ENCODE peak calls at places on chromosomes 13 and 19, in six cellular contexts. S, B, T, L, O and V are unnamed samples.
A peak's percentile ranks its signal among the peaks of the same experiment; 100 is the strongest.

GRCh38 chr13:110712081-110712848 is 1.2 kb upstream of the ING1 start:
- DNase-seq in S (peak; percentile 91), B (peak; percentile 69), T (peak; percentile 68), L (peak; percentile 63), O (peak; percentile 93), V (peak; percentile 98)

GRCh38 chr19:35279985-35280821 is 2.1 kb upstream of the HAMP start:
- DNase-seq in S (no peak), B (no peak), T (no peak), L (no peak), O (no peak), V (peak; percentile 69)

GRCh38 chr13:83955011-83955410 is 72.7 kb upstream of the SLITRK1 start:
- DNase-seq in S (no peak), B (no peak), T (no peak), L (no peak), O (no peak), V (no peak)

GRCh38 chr13:104074326-104074725 is 1008.1 kb upstream of the SLC10A2 start:
- DNase-seq in S (no peak), B (no peak), T (no peak), L (no peak), O (no peak), V (no peak)

GRCh38 chr19:48772503-48772953 is 17.2 kb downstream of the FGF21 start:
- DNase-seq in S (no peak), B (peak; percentile 59), T (no peak), L (no peak), O (no peak), V (no peak)

GRCh38 chr13:74695021-74695800 is 561.0 kb upstream of the KLF12 start:
- DNase-seq in S (no peak), B (no peak), T (no peak), L (no peak), O (no peak), V (no peak)

GRCh38 chr19:12868540-12869112 is 12.6 kb downstream of the DNASE2 start:
- DNase-seq in S (no peak), B (no peak), T (no peak), L (no peak), O (no peak), V (no peak)

GRCh38 chr19:49210108-49210900 is 52.7 kb downstream of the TRPM4 start:
- DNase-seq in S (peak; percentile 42), B (no peak), T (no peak), L (no peak), O (peak; percentile 84), V (no peak)

GRCh38 chr13:50396001-50396400 is 380.8 kb downstream of the KCNRG start:
- DNase-seq in S (no peak), B (no peak), T (no peak), L (no peak), O (no peak), V (no peak)

GRCh38 chr19:41230067-41230857 is 11.2 kb downstream of the AXL start:
- DNase-seq in S (no peak), B (no peak), T (no peak), L (no peak), O (no peak), V (no peak)

GRCh38 chr19:46221981-46222610 is 7.4 kb upstream of the IGFL1 start:
- DNase-seq in S (no peak), B (peak; percentile 85), T (no peak), L (no peak), O (peak; percentile 71), V (no peak)

GRCh38 chr19:46224773-46225172 is 4.8 kb upstream of the IGFL1 start:
- DNase-seq in S (no peak), B (no peak), T (no peak), L (no peak), O (no peak), V (no peak)

GRCh38 chr19:46229442-46229841 is at the start of gene IGFL1:
- DNase-seq in S (no peak), B (no peak), T (no peak), L (no peak), O (no peak), V (no peak)

GRCh38 chr19:46225558-46226004 is 4.0 kb upstream of the IGFL1 start:
- DNase-seq in S (no peak), B (no peak), T (no peak), L (no peak), O (no peak), V (no peak)

DNA sequence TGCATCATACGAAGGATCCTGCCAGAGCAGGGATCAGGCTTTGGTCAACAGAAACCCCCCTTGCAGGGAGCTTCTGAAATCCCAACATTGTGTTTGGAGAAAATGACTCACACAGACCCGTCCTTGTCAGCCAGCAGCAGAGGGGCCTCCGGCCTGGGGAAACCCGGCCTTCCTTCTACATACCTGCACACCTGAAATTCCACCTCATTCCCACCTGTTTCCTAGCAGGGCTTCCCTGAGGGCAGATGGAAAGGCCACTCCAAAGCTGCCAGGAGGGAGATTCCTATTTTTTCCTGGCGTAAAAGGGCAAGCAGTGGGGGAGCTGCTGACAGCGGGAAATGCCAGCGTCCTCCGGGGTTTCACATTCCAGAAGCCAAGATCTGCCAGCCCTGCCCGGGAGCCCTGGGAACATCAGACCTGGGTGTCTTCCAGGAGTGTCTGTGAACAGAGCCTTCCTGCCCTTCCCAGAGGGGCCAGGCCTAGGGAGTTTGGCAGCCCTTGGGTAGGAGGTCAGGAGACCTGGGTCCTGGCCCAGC is 3.0 kb upstream of the IGFL1 start:
- DNase-seq in S (no peak), B (no peak), T (no peak), L (no peak), O (no peak), V (no peak)
- H3K27me3 ChIP-seq in S (peaks cover 32% of the 10 kb centered on the region), B (peaks cover 20% of the 10 kb centered on the region), T (peaks cover 88% of the 10 kb centered on the region), L (peaks cover 5% of the 10 kb centered on the region), O (peaks cover 23% of the 10 kb centered on the region), V (no peaks in the 10 kb centered on the region)

GRCh38 chr19:10749435-10750384 is 31.8 kb downstream of the DNM2 start:
- DNase-seq in S (peak; percentile 84), B (no peak), T (no peak), L (no peak), O (no peak), V (no peak)

GRCh38 chr19:10752237-10752912 is 34.5 kb downstream of the DNM2 start:
- DNase-seq in S (no peak), B (no peak), T (no peak), L (no peak), O (no peak), V (no peak)

GRCh38 chr19:10753305-10753704 is 35.4 kb downstream of the DNM2 start:
- DNase-seq in S (no peak), B (no peak), T (no peak), L (no peak), O (no peak), V (no peak)

GRCh38 chr19:10752913-10753285 is 35.0 kb downstream of the DNM2 start:
- DNase-seq in S (no peak), B (no peak), T (no peak), L (no peak), O (no peak), V (no peak)

GRCh38 chr19:10751109-10751972 is 33.5 kb downstream of the DNM2 start:
- DNase-seq in S (peak; percentile 77), B (peak; percentile 28), T (no peak), L (peak; percentile 61), O (no peak), V (peak; percentile 87)
- TF ChIP-seq POLR2AphosphoS5 in S (peak; percentile 75), B (no peak), T (no peak), L (no peak), O (no peak), V (peak; percentile 63)

GRCh38 chr19:54160948-54161347 is 1.4 kb upstream of the LENG1 start:
- DNase-seq in S (no peak), B (no peak), T (no peak), L (no peak), O (no peak), V (no peak)
- H3K4me3 ChIP-seq in S (peak overlapping the region; percentile 80), B (peak overlapping the region; percentile 78), T (peak overlapping the region; percentile 84), L (peak overlapping the region; percentile 52), O (peak overlapping the region; percentile 62), V (no peak overlapping the region)

GRCh38 chr19:47421844-47422395 is 2.6 kb upstream of the MEIS3 start:
- DNase-seq in S (no peak), B (no peak), T (no peak), L (no peak), O (no peak), V (no peak)
- H3K27me3 ChIP-seq in S (peaks cover 98% of the 10 kb centered on the region), B (peaks cover 50% of the 10 kb centered on the region), T (peaks cover 20% of the 10 kb centered on the region), L (peaks cover 63% of the 10 kb centered on the region), O (peaks cover 95% of the 10 kb centered on the region), V (peaks cover 49% of the 10 kb centered on the region)

GRCh38 chr13:33110386-33110712 is 94.1 kb downstream of the KL start:
- DNase-seq in S (no peak), B (no peak), T (no peak), L (no peak), O (no peak), V (no peak)

GRCh38 chr13:33109801-33110200 is 93.6 kb downstream of the KL start:
- DNase-seq in S (no peak), B (no peak), T (no peak), L (no peak), O (no peak), V (no peak)

GRCh38 chr13:33109319-33109718 is 93.1 kb downstream of the KL start:
- DNase-seq in S (no peak), B (no peak), T (no peak), L (no peak), O (no peak), V (no peak)

GRCh38 chr13:33107403-33107760 is 91.2 kb downstream of the KL start:
- DNase-seq in S (no peak), B (no peak), T (no peak), L (no peak), O (no peak), V (no peak)

DNA sequence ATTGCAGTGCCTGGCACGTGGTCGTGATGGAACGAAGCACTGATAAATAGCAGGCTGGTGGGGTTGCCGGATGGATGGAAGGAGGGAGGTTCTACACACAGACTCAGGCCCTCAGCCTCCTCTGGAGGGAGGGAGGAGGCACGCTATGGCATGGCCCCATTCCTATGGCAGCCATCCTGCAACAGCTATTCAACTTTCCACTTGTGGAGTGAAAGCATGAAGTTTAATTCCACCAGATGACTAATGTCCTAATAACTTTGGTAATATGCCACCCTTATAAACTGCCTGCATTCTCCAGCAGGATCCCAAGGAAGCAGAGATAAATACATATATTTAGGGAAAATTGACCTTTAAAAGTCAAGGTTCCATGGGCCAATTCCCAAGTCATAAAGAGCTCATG is 92.4 kb downstream of the KL start:
- DNase-seq in S (no peak), B (no peak), T (no peak), L (no peak), O (no peak), V (no peak)
- TF ChIP-seq POLR2AphosphoS5 in S (no peak), B (no peak), T (no peak), L (no peak), O (no peak), V (no peak)

GRCh38 chr19:19542507-19542906 is 4.4 kb downstream of the CILP2 start:
- DNase-seq in S (no peak), B (no peak), T (no peak), L (peak; percentile 88), O (no peak), V (peak; percentile 35)

GRCh38 chr19:19543640-19544039 is 5.6 kb downstream of the CILP2 start:
- DNase-seq in S (no peak), B (no peak), T (no peak), L (no peak), O (peak; percentile 57), V (peak; percentile 76)

GRCh38 chr19:19541572-19541971 is 3.5 kb downstream of the CILP2 start:
- DNase-seq in S (no peak), B (no peak), T (no peak), L (no peak), O (no peak), V (no peak)

GRCh38 chr19:19544257-19545127 is 6.4 kb downstream of the CILP2 start:
- DNase-seq in S (no peak), B (no peak), T (no peak), L (no peak), O (no peak), V (no peak)

GRCh38 chr19:19543101-19543500 is 5.0 kb downstream of the CILP2 start:
- DNase-seq in S (no peak), B (no peak), T (no peak), L (no peak), O (no peak), V (no peak)
- H3K4me3 ChIP-seq in S (no peak overlapping the region), B (no peak overlapping the region), T (no peak overlapping the region), L (no peak overlapping the region), O (no peak overlapping the region), V (no peak overlapping the region)